ENCODE peak calls at places on chromosome 11, in ten cellular contexts. C is tibial nerve, S is uterus, K is sigmoid colon, E is adrenal gland, D is HCT116, R is lower leg skin, A is heart left ventricle, B is H54, O is testis. L is an unnamed sample.

GRCh38 chr11:32186118-32186517 is 95.2 kb downstream of the RCN1 start:
- DNase-seq in C (no peak), S (no peak), K (no peak), E (no peak), D (no peak), R (no peak), A (no peak), B (no peak), O (no peak), L (no peak)

GRCh38 chr11:67354314-67355022 is 1.1 kb upstream of the POLD4 start:
- DNase-seq in C (no peak), S (peak; percentile 77), K (peak; percentile 81), E (peak; percentile 90), D (peak; percentile 92), R (peak; percentile 64), A (peak; percentile 69), B (peak; percentile 88), O (peak; percentile 75), L (no peak)

GRCh38 chr11:5994791-5995190 is 8.0 kb upstream of the OR52L1 start:
- DNase-seq in C (no peak), S (no peak), K (no peak), E (no peak), D (no peak), R (no peak), A (no peak), B (no peak), O (no peak), L (no peak)

GRCh38 chr11:29641201-29641600 is 375.6 kb downstream of the KCNA4 start:
- DNase-seq in C (no peak), S (no peak), K (no peak), E (no peak), D (no peak), R (no peak), A (no peak), B (no peak), O (no peak), L (no peak)

GRCh38 chr11:101441747-101442146 is 142.1 kb downstream of the TRPC6 start:
- DNase-seq in C (no peak), S (no peak), K (no peak), E (peak; percentile 58), D (no peak), R (no peak), A (peak; percentile 46), B (no peak), O (no peak), L (no peak)

GRCh38 chr11:8531312-8531711 is 62.7 kb downstream of the STK33 start:
- DNase-seq in C (no peak), S (no peak), K (no peak), E (no peak), D (no peak), R (no peak), A (peak; percentile 52), B (no peak), O (no peak), L (no peak)

GRCh38 chr11:44957051-44957515 is 6.4 kb upstream of the TP53I11 start:
- DNase-seq in C (no peak), S (no peak), K (no peak), E (no peak), D (no peak), R (no peak), A (no peak), B (no peak), O (peak; percentile 31), L (no peak)

GRCh38 chr11:33987975-33988580 is 63.5 kb upstream of the CAPRIN1 start:
- DNase-seq in C (peak; percentile 35), S (peak; percentile 49), K (peak; percentile 80), E (peak; percentile 80), D (peak; percentile 79), R (peak; percentile 53), A (peak; percentile 77), B (peak; percentile 39), O (peak; percentile 82), L (peak; percentile 44)

GRCh38 chr11:45774786-45775185 is 30.2 kb upstream of the SLC35C1 start:
- DNase-seq in C (no peak), S (no peak), K (no peak), E (no peak), D (no peak), R (no peak), A (no peak), B (no peak), O (no peak), L (no peak)

GRCh38 chr11:36594316-36594989 is at the start of gene IFTAP:
- DNase-seq in C (no peak), S (peak; percentile 23), K (peak; percentile 68), E (peak; percentile 65), D (peak; percentile 88), R (peak; percentile 51), A (peak; percentile 45), B (peak; percentile 74), O (peak; percentile 75), L (no peak)

GRCh38 chr11:72220696-72221363 is 3.7 kb upstream of the INPPL1 start:
- DNase-seq in C (no peak), S (no peak), K (no peak), E (no peak), D (no peak), R (no peak), A (no peak), B (no peak), O (peak; percentile 10), L (no peak)

GRCh38 chr11:18700375-18700774 is 1.8 kb downstream of the TMEM86A start:
- DNase-seq in C (no peak), S (no peak), K (peak; percentile 57), E (no peak), D (no peak), R (no peak), A (no peak), B (no peak), O (no peak), L (no peak)

GRCh38 chr11:69470301-69470700 is 11.2 kb upstream of the LINC01488 start:
- DNase-seq in C (no peak), S (no peak), K (no peak), E (no peak), D (no peak), R (no peak), A (no peak), B (no peak), O (no peak), L (no peak)
- TF ChIP-seq POLR2A in C (no peak), S (no peak), K (no peak), E (no peak), D (no peak), R (no peak), A (no peak), B (no peak), O (no peak), L (no peak)

GRCh38 chr11:118602331-118602730 is 5.1 kb upstream of the PHLDB1 start:
- DNase-seq in C (no peak), S (peak; percentile 59), K (peak; percentile 41), E (no peak), D (no peak), R (no peak), A (peak; percentile 59), B (no peak), O (peak; percentile 61), L (no peak)
- TF ChIP-seq POLR2A in C (no peak), S (no peak), K (no peak), E (no peak), D (no peak), R (no peak), A (peak; percentile 21), B (no peak), O (no peak), L (no peak)

DNA sequence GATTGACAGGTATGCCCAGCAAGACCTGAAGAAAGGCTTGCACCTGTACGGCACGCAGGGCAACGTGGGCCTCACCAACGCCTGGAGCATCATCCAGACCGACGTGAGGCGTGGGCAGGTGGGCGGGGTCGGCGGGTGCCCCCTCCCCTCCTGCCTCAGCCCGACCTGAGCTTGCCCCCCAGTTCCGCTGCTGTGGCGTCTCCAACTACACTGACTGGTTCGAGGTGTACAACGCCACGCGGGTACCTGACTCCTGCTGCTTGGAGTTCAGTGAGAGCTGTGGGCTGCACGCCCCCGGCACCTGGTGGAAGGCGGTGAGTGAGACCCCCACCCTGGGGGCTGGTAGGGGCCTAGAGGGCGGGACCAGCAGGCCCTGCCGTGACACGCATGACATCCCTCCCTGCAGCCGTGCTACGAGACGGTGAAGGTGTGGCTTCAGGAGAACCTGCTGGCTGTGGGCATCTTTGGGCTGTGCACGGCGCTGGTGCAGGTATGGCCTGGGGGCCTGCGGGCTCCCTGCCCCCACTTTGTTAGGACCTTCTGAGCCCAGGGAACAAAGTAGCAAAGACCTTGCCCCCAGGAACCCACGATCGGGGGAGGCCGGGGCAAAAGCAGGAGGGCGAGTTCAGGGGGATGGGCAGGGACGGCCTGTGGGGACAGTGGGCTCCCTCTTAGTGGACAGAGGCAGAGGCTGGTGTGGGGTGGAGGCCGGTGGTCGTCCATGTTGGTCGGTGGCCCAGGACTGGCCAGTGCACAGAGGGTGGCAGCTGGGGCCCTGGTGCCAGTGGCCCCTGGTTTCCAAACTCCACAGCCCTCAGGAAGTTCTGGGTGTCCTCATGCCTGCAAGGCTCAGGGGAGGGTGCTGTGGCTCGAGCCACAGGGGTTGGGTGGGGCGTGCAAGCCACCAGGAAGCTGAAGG is 23.1 kb downstream of the TSPAN4 start:
- DNase-seq in C (no peak), S (no peak), K (no peak), E (no peak), D (no peak), R (no peak), A (no peak), B (no peak), O (no peak), L (no peak)
- TF ChIP-seq POLR2A in C (no peak), S (no peak), K (no peak), E (no peak), D (no peak), R (no peak), A (no peak), B (no peak), O (no peak), L (no peak)

GRCh38 chr11:26087095-26087935 is 244.6 kb upstream of the ANO3 start:
- DNase-seq in C (no peak), S (no peak), K (no peak), E (no peak), D (no peak), R (no peak), A (no peak), B (no peak), O (no peak), L (no peak)
- TF ChIP-seq POLR2A in C (no peak), S (no peak), K (no peak), E (no peak), D (no peak), R (no peak), A (no peak), B (no peak), O (no peak), L (no peak)

GRCh38 chr11:122717264-122717867 is 61.8 kb downstream of the UBASH3B start:
- DNase-seq in C (no peak), S (no peak), K (no peak), E (peak; percentile 25), D (no peak), R (no peak), A (no peak), B (no peak), O (no peak), L (peak; percentile 43)
- TF ChIP-seq POLR2A in C (no peak), S (no peak), K (no peak), E (no peak), D (no peak), R (no peak), A (no peak), B (no peak), O (no peak), L (peak; percentile 54)

GRCh38 chr11:12246169-12246568 is 131.2 kb upstream of the PARVA start:
- DNase-seq in C (no peak), S (no peak), K (no peak), E (no peak), D (no peak), R (no peak), A (no peak), B (no peak), O (no peak), L (no peak)
- TF ChIP-seq POLR2A in C (no peak), S (no peak), K (no peak), E (no peak), D (no peak), R (no peak), A (no peak), B (no peak), O (no peak), L (no peak)

GRCh38 chr11:61791737-61792309 is 576 bp downstream of the TMEM258 start:
- DNase-seq in C (peak; percentile 54), S (peak; percentile 78), K (peak; percentile 90), E (peak; percentile 90), D (peak; percentile 63), R (peak; percentile 67), A (peak; percentile 75), B (peak; percentile 66), O (peak; percentile 89), L (no peak)
- TF ChIP-seq POLR2A in C (no peak), S (no peak), K (no peak), E (no peak), D (no peak), R (no peak), A (no peak), B (peak; percentile 27), O (no peak), L (peak; percentile 47)

L was measured in GM12891.